ENCODE peak calls at places on chromosome X, in four cellular contexts. H is A549, X is HepG2, N is WTC11. F is an unnamed sample.

GRCh38 chrX:31266172-31267076 is 194.6 kb upstream of the FTHL17 start:
- DNase-seq in X (peak), H (no peak), N (peak), F (peak)

GRCh38 chrX:19674041-19674769 is 158.9 kb upstream of the MAP3K15 start:
- DNase-seq in H (no peak), X (peak), N (no peak), F (no peak)

GRCh38 chrX:110853610-110854009 is 58.0 kb upstream of the CHRDL1 start:
- DNase-seq in X (no peak), N (peak), H (peak), F (no peak)

GRCh38 chrX:134623293-134624045 is 34.8 kb downstream of the PLAC1 start:
- DNase-seq in N (no peak), H (no peak), X (no peak), F (no peak)

GRCh38 chrX:15334561-15334960 is 762 bp downstream of the PIGA start:
- DNase-seq in X (no peak), H (no peak), N (no peak), F (peak)

GRCh38 chrX:21382715-21383114 is 8.5 kb downstream of the CNKSR2 start:
- DNase-seq in N (no peak), H (peak), X (no peak), F (no peak)

GRCh38 chrX:102975016-102975415 is 37.9 kb downstream of the RAB40AL start:
- DNase-seq in N (no peak), H (no peak), X (no peak), F (no peak)

GRCh38 chrX:114201622-114202021 is 382.3 kb upstream of the HTR2C start:
- DNase-seq in N (no peak), X (no peak), H (no peak), F (no peak)

GRCh38 chrX:68503830-68504229 is 5.0 kb downstream of the YIPF6 start:
- DNase-seq in N (no peak), H (no peak), X (no peak), F (no peak)

GRCh38 chrX:40154853-40155616 is 57.3 kb upstream of the BCOR start:
- DNase-seq in X (peak), H (peak), N (peak), F (peak)

GRCh38 chrX:41184312-41184711 is 99.1 kb downstream of the USP9X start:
- DNase-seq in X (no peak), N (no peak), H (no peak), F (no peak)

GRCh38 chrX:12701625-12702024 is 89.6 kb upstream of the PRPS2 start:
- DNase-seq in N (peak), X (peak), H (peak), F (peak)

GRCh38 chrX:150146271-150146888 is 208.1 kb upstream of the EOLA2 start:
- DNase-seq in N (peak), X (no peak), H (no peak), F (no peak)

GRCh38 chrX:24877854-24878650 is 137.7 kb downstream of the ARX start:
- DNase-seq in H (peak), X (peak), N (no peak), F (no peak)

GRCh38 chrX:140762061-140762460 is 52.5 kb downstream of the LINC00632 start:
- DNase-seq in N (peak), H (peak), X (peak), F (peak)

GRCh38 chrX:150546711-150547153 is 21.7 kb upstream of the MTM1 start:
- DNase-seq in X (no peak), N (no peak), H (no peak), F (no peak)

GRCh38 chrX:12370444-12371089 is 232.3 kb downstream of the FRMPD4 start:
- DNase-seq in H (no peak), X (no peak), N (no peak), F (no peak)

GRCh38 chrX:147899715-147900114 is 12.0 kb upstream of the FMR1 start:
- DNase-seq in H (no peak), N (no peak), X (no peak), F (no peak)

GRCh38 chrX:52425710-52426245 is 57.0 kb downstream of the XAGE2 start:
- DNase-seq in X (no peak), H (no peak), N (no peak), F (no peak)

DNA sequence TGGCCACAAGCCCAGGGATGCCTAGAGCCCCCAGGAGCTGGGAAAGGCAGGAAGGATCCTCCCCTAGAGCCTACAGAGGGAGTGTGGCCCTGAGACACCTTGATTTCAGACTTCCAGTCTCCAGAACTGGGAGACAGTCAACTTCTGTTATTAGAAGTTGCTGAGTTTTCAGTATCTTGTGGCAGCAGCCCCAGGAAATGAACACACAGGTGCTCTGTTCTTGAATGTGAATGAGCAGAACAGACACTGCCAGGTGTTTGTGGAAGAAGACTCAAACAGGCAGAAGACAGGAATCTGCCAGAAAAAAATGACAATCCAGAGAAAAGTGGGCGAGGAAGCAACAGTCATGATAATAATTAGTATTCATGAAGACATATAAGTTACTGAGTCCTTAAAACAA is 64.5 kb upstream of the STS start:
- DNase-seq in H (no peak), X (no peak), N (no peak), F (no peak)
- TF ChIP-seq HMGXB4 in H (no peak), X (no peak), N (no peak), F (no peak)

DNA sequence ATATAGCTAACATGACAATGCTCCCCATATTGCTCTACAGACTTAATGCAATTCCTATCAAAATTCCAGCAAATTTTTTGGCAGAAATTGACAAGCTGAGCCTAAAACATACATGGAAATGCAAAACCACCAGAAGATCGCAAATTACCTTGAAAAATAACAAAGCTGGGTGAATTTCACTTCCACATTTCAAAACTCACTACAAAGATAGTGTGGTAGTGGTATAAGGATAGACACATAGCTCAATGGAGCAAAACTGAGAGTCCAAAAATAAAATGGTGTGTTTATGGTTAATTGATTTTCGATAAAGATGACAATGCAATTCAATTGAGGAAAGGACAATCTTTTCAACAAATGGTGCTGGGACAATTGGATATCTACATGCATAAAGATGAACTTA is 65.8 kb downstream of the SLC9A7 start:
- DNase-seq in X (no peak), H (no peak), N (no peak), F (no peak)
- TF ChIP-seq HMGXB4 in X (no peak), H (no peak), N (no peak), F (no peak)

GRCh38 chrX:3384330-3384729 is 37.9 kb upstream of the MXRA5 start:
- DNase-seq in N (no peak), X (no peak), H (no peak), F (no peak)
- TF ChIP-seq HMGXB4 in N (no peak), X (no peak), H (no peak), F (no peak)

GRCh38 chrX:48083212-48083611 is 11.8 kb upstream of the ZNF630 start:
- DNase-seq in N (peak), H (peak), X (peak), F (peak)
- TF ChIP-seq HMGXB4 in N (no peak), H (no peak), X (no peak), F (no peak)